ENCODE peak calls at places on chromosomes 13 and 19, in six cellular contexts. Q is psoas muscle; C is activated CD4-positive, alpha-beta T cell treated with anti-CD3 and anti-CD28 coated beads, Interleukin-2, amount 10 ng/mL, durations not matched to agents 7 days and 5 days; O is stimulated activated CD4-positive, alpha-beta T cell treated with anti-CD3 and anti-CD28 coated beads, Interleukin-4, amount 100 ng/mL, for 4 hours; V is Caki2; Z is body of pancreas. M is an unnamed sample.

GRCh38 chr13:50645092-50645491 is 198.4 kb downstream of the DLEU7 start:
- DNase-seq in Q (no peak), C (no peak), O (no peak), V (no peak), Z (no peak), M (no peak)

GRCh38 chr19:29098863-29099481 is 114.0 kb downstream of the UQCRFS1 start:
- DNase-seq in Q (peak; percentile 84), C (no peak), O (no peak), V (peak; percentile 97), Z (peak; percentile 47), M (no peak)

GRCh38 chr19:19558055-19558454 is 20.0 kb downstream of the CILP2 start:
- DNase-seq in Q (no peak), C (no peak), O (no peak), V (no peak), Z (no peak), M (no peak)

GRCh38 chr13:91154553-91154952 is 192.9 kb upstream of the MIR17HG start:
- DNase-seq in Q (no peak), C (no peak), O (no peak), V (no peak), Z (no peak), M (no peak)

GRCh38 chr13:108322206-108322824 is 52.8 kb downstream of the TNFSF13B start:
- DNase-seq in Q (no peak), C (peak; percentile 27), O (no peak), V (peak; percentile 11), Z (no peak), M (peak; percentile 79)

GRCh38 chr13:23922005-23922932 is 25.0 kb upstream of the C1QTNF9B start:
- DNase-seq in Q (no peak), C (no peak), O (no peak), V (no peak), Z (no peak), M (no peak)

GRCh38 chr19:14401468-14401867 is 17.7 kb downstream of the DDX39A start:
- DNase-seq in Q (no peak), C (no peak), O (no peak), V (no peak), Z (no peak), M (no peak)

GRCh38 chr19:56821209-56821608 is 19.3 kb downstream of the PEG3 start:
- DNase-seq in Q (no peak), C (no peak), O (no peak), V (no peak), Z (no peak), M (no peak)

GRCh38 chr19:4456566-4456842 is 1.1 kb downstream of the UBXN6 start:
- DNase-seq in Q (peak; percentile 19), C (no peak), O (no peak), V (peak; percentile 66), Z (peak; percentile 35), M (peak; percentile 61)

GRCh38 chr19:10712754-10713153 is 5.1 kb upstream of the DNM2 start:
- DNase-seq in Q (no peak), C (no peak), O (no peak), V (no peak), Z (no peak), M (no peak)

GRCh38 chr13:89688908-89689307 is 1658.6 kb upstream of the MIR17HG start:
- DNase-seq in Q (no peak), C (no peak), O (no peak), V (no peak), Z (no peak), M (no peak)

GRCh38 chr19:2117215-2117960 is 20.7 kb downstream of the IZUMO4 start:
- DNase-seq in Q (no peak), C (no peak), O (no peak), V (no peak), Z (peak; percentile 95), M (no peak)

GRCh38 chr13:41008349-41008980 is 10.7 kb downstream of the ELF1 start:
- DNase-seq in Q (no peak), C (no peak), O (no peak), V (no peak), Z (no peak), M (no peak)

GRCh38 chr13:34349091-34349722 is 531.3 kb downstream of the RFC3 start:
- DNase-seq in Q (peak; percentile 52), C (no peak), O (no peak), V (peak; percentile 37), Z (peak; percentile 69), M (no peak)

GRCh38 chr19:34838753-34839431 is 65.9 kb upstream of the ZNF599 start:
- DNase-seq in Q (peak; percentile 18), C (peak; percentile 12), O (no peak), V (no peak), Z (peak; percentile 26), M (no peak)

GRCh38 chr13:69585656-69586055 is 522.0 kb upstream of the ATXN8OS start:
- DNase-seq in Q (no peak), C (no peak), O (no peak), V (peak; percentile 8), Z (no peak), M (peak; percentile 15)

GRCh38 chr19:16942583-16942982 is 53.8 kb downstream of the F2RL3 start:
- DNase-seq in Q (no peak), C (no peak), O (no peak), V (no peak), Z (no peak), M (no peak)

GRCh38 chr19:2461751-2462634 is 5.2 kb upstream of the LMNB2 start:
- DNase-seq in Q (peak; percentile 63), C (peak; percentile 83), O (peak; percentile 62), V (peak; percentile 75), Z (peak; percentile 14), M (peak; percentile 49)

GRCh38 chr13:71477735-71478134 is 389.3 kb downstream of the DACH1 start:
- DNase-seq in Q (no peak), C (no peak), O (no peak), V (no peak), Z (no peak), M (peak; percentile 40)

GRCh38 chr13:42539670-42540069 is 34.3 kb upstream of the TNFSF11 start:
- DNase-seq in Q (no peak), C (no peak), O (no peak), V (no peak), Z (no peak), M (no peak)

GRCh38 chr13:75445717-75446529 is 36.0 kb downstream of the TBC1D4 start:
- DNase-seq in Q (no peak), C (no peak), O (no peak), V (no peak), Z (no peak), M (no peak)

GRCh38 chr19:55082023-55082851 is 6.6 kb downstream of the EPS8L1 start:
- DNase-seq in Q (no peak), C (peak; percentile 45), O (peak; percentile 67), V (no peak), Z (no peak), M (peak; percentile 63)

GRCh38 chr13:38814331-38814730 is 127.5 kb downstream of the FREM2 start:
- DNase-seq in Q (no peak), C (no peak), O (no peak), V (no peak), Z (peak; percentile 13), M (no peak)

GRCh38 chr13:30561506-30561905 is 56.2 kb upstream of the USPL1 start:
- DNase-seq in Q (no peak), C (no peak), O (no peak), V (no peak), Z (no peak), M (no peak)

GRCh38 chr19:42252365-42253244 is 2.3 kb downstream of the ERF start:
- DNase-seq in Q (no peak), C (no peak), O (no peak), V (no peak), Z (peak; percentile 65), M (peak; percentile 66)

GRCh38 chr13:100363874-100364273 is 224.7 kb downstream of the GGACT start:
- DNase-seq in Q (no peak), C (no peak), O (no peak), V (peak; percentile 5), Z (no peak), M (no peak)

GRCh38 chr13:102580552-102581169 is 16.1 kb upstream of the TPP2 start:
- DNase-seq in Q (no peak), C (peak; percentile 70), O (no peak), V (peak; percentile 14), Z (peak; percentile 49), M (peak; percentile 86)

GRCh38 chr13:93466502-93467036 is 240.0 kb downstream of the GPC6 start:
- DNase-seq in Q (no peak), C (no peak), O (no peak), V (no peak), Z (no peak), M (no peak)

GRCh38 chr19:33161201-33161600 is 29.3 kb downstream of the WDR88 start:
- DNase-seq in Q (no peak), C (no peak), O (no peak), V (no peak), Z (no peak), M (no peak)

GRCh38 chr13:29976535-29976934 is 126.1 kb upstream of the UBL3 start:
- DNase-seq in Q (no peak), C (no peak), O (no peak), V (no peak), Z (no peak), M (no peak)

GRCh38 chr13:45554604-45555109 is 60.9 kb downstream of the ERICH6B start:
- DNase-seq in Q (no peak), C (no peak), O (no peak), V (no peak), Z (no peak), M (no peak)

GRCh38 chr19:49212302-49212701 is 54.7 kb downstream of the TRPM4 start:
- DNase-seq in Q (no peak), C (no peak), O (no peak), V (no peak), Z (no peak), M (no peak)

GRCh38 chr13:26989261-26990007 is 182.2 kb downstream of the USP12 start:
- DNase-seq in Q (no peak), C (no peak), O (no peak), V (no peak), Z (no peak), M (no peak)

GRCh38 chr13:100434010-100434763 is 154.4 kb downstream of the GGACT start:
- DNase-seq in Q (no peak), C (no peak), O (no peak), V (no peak), Z (no peak), M (no peak)

GRCh38 chr13:68304287-68304893 is 1074.3 kb upstream of the PCDH9 start:
- DNase-seq in Q (no peak), C (no peak), O (no peak), V (peak; percentile 15), Z (no peak), M (peak; percentile 74)

GRCh38 chr13:76009491-76009890 is 373.4 kb downstream of the LMO7 start:
- DNase-seq in Q (no peak), C (no peak), O (no peak), V (peak; percentile 80), Z (peak; percentile 3), M (no peak)

GRCh38 chr13:69198706-69199105 is 908.9 kb upstream of the ATXN8OS start:
- DNase-seq in Q (no peak), C (no peak), O (no peak), V (no peak), Z (no peak), M (no peak)

GRCh38 chr13:113458218-113459065 is 5.2 kb upstream of the ADPRHL1 start:
- DNase-seq in Q (no peak), C (no peak), O (no peak), V (no peak), Z (no peak), M (peak; percentile 29)

GRCh38 chr13:99694251-99694650 is 193.0 kb downstream of the TM9SF2 start:
- DNase-seq in Q (no peak), C (no peak), O (no peak), V (no peak), Z (no peak), M (no peak)

M was measured in Kasumi-1.